ENCODE peak calls at places on chromosomes 3 and 15, in six cellular contexts. D is prostate gland, M is transverse colon, Q is AG09309, X is IMR-90, O is WTC11. C is an unnamed sample.

GRCh38 chr3:122952509-122952908 is 75.1 kb downstream of the SEMA5B start:
- DNase-seq in M (no peak), O (peak; percentile 27), D (no peak), X (no peak), Q (no peak), C (no peak)

GRCh38 chr3:136114421-136114820 is 81.7 kb downstream of the MSL2 start:
- DNase-seq in O (no peak), Q (no peak), D (no peak), M (no peak), X (peak; percentile 40), C (no peak)

GRCh38 chr15:90173372-90173771 is 27.8 kb upstream of the SEMA4B start:
- DNase-seq in M (no peak), Q (no peak), O (no peak), D (no peak), X (no peak), C (no peak)

GRCh38 chr3:194740859-194741486 is 55.3 kb downstream of the FAM43A start:
- DNase-seq in D (no peak), M (no peak), O (no peak), Q (no peak), X (peak; percentile 41), C (no peak)

GRCh38 chr15:40716165-40716564 is 21.2 kb downstream of the RAD51 start:
- DNase-seq in Q (no peak), O (no peak), X (no peak), D (no peak), M (no peak), C (no peak)

GRCh38 chr3:111786922-111787321 is 72.1 kb upstream of the PHLDB2 start:
- DNase-seq in D (no peak), Q (no peak), O (no peak), X (no peak), M (no peak), C (no peak)

GRCh38 chr3:19937459-19938362 is 3.7 kb upstream of the EFHB start:
- DNase-seq in D (no peak), Q (no peak), M (no peak), O (no peak), X (peak; percentile 45), C (no peak)

GRCh38 chr3:134903840-134904239 is 108.8 kb downstream of the EPHB1 start:
- DNase-seq in O (no peak), X (no peak), D (no peak), M (no peak), Q (no peak), C (peak; percentile 34)

GRCh38 chr3:188594137-188594536 is 440.2 kb downstream of the LPP start:
- DNase-seq in X (peak; percentile 95), Q (peak; percentile 80), O (no peak), M (no peak), D (no peak), C (no peak)

GRCh38 chr15:41985236-41986160 is 13.1 kb upstream of the EHD4 start:
- DNase-seq in M (peak; percentile 2), Q (no peak), O (no peak), D (no peak), X (no peak), C (no peak)

GRCh38 chr15:99310745-99311144 is 59.5 kb downstream of the LRRC28 start:
- DNase-seq in M (no peak), D (no peak), O (no peak), Q (no peak), X (no peak), C (no peak)

GRCh38 chr15:78057803-78058202 is 19.7 kb downstream of the TBC1D2B start:
- DNase-seq in D (no peak), Q (no peak), O (no peak), M (no peak), X (no peak), C (no peak)

GRCh38 chr15:78058401-78058935 is 19.0 kb downstream of the TBC1D2B start:
- DNase-seq in D (no peak), M (no peak), O (peak; percentile 6), Q (no peak), X (no peak), C (no peak)

GRCh38 chr15:78054971-78055370 is 22.5 kb downstream of the TBC1D2B start:
- DNase-seq in X (no peak), Q (no peak), M (no peak), D (no peak), O (no peak), C (no peak)

GRCh38 chr15:78055923-78056713 is 21.4 kb downstream of the TBC1D2B start:
- DNase-seq in D (no peak), O (peak; percentile 43), Q (no peak), M (peak; percentile 66), X (no peak), C (no peak)

GRCh38 chr15:78056714-78057269 is 20.7 kb downstream of the TBC1D2B start:
- DNase-seq in X (peak; percentile 45), D (no peak), O (peak; percentile 10), M (no peak), Q (no peak), C (no peak)
- TF ChIP-seq CTCF in X (no peak), D (no peak), O (no peak), M (no peak), Q (no peak), C (no peak)

GRCh38 chr15:58931985-58932384 is 1.5 kb downstream of the SLTM start:
- DNase-seq in D (peak; percentile 59), O (no peak), Q (peak; percentile 25), M (peak; percentile 25), X (peak; percentile 63), C (peak; percentile 59)

GRCh38 chr15:58934521-58934920 is 1.0 kb upstream of the SLTM start:
- DNase-seq in X (no peak), D (no peak), O (no peak), M (no peak), Q (no peak), C (no peak)

GRCh38 chr15:58934114-58934447 is 602 bp upstream of the SLTM start:
- DNase-seq in M (no peak), D (no peak), Q (no peak), X (no peak), O (no peak), C (no peak)

GRCh38 chr15:58932791-58933310 is 628 bp downstream of the SLTM start:
- DNase-seq in O (no peak), X (no peak), Q (no peak), M (no peak), D (peak; percentile 19), C (no peak)

GRCh38 chr15:58933311-58934113 is at the start of gene SLTM:
- DNase-seq in X (peak; percentile 95), M (peak; percentile 95), D (peak; percentile 91), O (peak; percentile 93), Q (peak; percentile 84), C (peak; percentile 96)
- TF ChIP-seq CTCF in X (no peak), M (peak; percentile 69), D (peak; percentile 45), O (no peak), Q (no peak), C (no peak)

DNA sequence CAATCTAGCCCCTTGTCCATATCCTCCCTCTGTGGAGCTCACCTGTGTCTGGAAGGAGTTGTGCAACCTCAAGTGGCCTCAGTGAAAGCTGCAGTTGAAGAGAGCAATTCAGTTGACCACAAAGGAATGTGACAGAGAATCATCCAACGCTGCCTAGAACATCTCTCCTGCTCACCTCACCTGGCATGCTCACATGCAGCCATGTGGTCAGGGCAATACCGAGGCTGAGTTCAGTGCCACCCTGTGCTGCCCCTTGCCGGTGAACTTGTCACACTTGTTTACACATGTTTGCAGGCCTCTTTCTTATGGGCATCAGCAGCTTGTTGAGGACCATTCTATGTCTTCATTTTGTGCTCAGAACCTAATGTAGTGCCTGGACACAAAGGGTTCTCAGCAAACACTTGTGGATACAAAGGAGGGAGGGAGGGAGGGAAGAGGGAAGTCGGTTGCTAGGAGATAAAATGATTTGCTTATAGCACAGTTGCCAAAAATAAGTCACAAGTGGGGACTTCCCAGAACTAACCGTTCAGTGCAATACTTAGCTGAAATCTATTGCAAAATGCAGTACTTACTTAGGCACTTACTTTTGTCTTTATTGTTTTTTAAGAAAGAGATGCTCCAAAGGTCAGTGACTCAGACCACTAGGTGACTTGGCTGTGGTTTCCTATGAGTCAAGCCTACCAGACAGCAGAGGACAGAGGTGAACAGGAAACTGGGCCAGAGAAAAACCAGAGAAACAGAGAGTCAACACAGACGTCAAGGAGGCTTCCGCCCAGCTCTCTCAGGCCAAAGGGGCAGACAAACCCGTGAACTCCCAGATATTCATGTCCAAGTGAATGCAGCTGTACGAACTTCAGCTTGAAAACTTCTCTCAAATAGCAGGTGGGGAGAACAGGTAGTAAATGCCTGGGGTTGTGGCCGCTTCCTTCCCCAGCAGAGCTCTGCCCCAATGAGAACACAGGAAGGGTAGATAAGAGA is 227.8 kb upstream of the CTNNB1 start:
- DNase-seq in M (peak; percentile 73), O (no peak), X (peak; percentile 86), Q (peak; percentile 88), D (peak; percentile 30), C (peak; percentile 66)
- TF ChIP-seq CTCF in M (no peak), O (no peak), X (no peak), Q (no peak), D (no peak), C (peak; percentile 47)

DNA sequence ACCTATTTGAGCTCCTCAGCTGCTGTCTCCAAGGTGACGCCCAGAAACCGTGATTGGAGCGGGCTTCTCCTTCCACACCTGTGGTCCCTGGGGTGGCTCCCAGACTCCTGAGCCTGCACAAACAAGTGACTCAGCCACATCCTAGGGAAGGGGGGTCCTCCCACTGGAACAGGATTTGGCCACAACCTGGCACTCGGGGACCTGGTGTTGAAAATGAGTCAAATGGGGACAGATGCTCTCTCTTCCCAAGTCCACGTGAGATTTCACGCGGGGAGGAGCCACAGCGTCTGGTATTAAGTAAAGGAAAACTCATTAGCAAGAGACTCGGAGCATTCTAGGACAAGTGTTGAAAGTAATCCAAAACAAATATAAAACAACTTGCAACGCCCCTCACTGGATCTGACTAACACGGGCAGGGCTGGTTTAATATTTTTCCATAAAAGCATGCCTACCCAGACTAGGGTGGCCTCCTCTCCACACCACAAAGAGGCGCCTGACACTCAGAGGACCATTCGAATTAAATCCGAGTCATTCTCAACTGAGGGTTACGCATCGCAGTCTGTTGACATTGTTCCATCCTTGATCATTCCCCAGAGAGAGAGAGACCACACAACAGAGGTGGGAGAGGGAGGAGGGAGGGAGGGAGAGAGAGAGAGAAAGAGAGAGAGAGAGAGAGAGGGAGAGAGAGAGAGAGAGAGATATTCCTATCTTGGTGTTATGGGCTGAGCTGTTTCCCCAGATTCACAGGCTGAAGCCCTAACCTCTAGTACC is 74.4 kb downstream of the MGLL start:
- DNase-seq in M (peak; percentile 71), X (peak; percentile 95), O (no peak), Q (peak; percentile 78), D (peak; percentile 67), C (no peak)
- TF ChIP-seq CTCF in M (no peak), X (peak; percentile 45), O (no peak), Q (peak; percentile 44), D (peak; percentile 24), C (no peak)

C was measured in GM13977.